ENCODE peak calls at places on chromosomes 4 and X, in ten cellular contexts. One of them, this sample, is unnamed.

GRCh38 chr4:39565925-39566630 is 38.8 kb upstream of the UGDH start:
- DNase-seq in HL-60: no peak
- DNase-seq in fibroblast of pulmonary artery: peak; percentile 84
- DNase-seq in choroid plexus epithelial cell: peak; percentile 84
- DNase-seq in PC-3: peak; percentile 77
- DNase-seq in left lung: no peak
- DNase-seq in fibroblast of mammary gland: peak; percentile 94
- DNase-seq in Panc1: no peak
- DNase-seq in lung: no peak
- DNase-seq in coronary artery: no peak
- DNase-seq in this sample: no peak

GRCh38 chr4:10753326-10753725 is 68.8 kb upstream of the CLNK start:
- DNase-seq in PC-3: no peak
- DNase-seq in Panc1: no peak
- DNase-seq in fibroblast of pulmonary artery: peak; percentile 13
- DNase-seq in choroid plexus epithelial cell: peak; percentile 45
- DNase-seq in fibroblast of mammary gland: no peak
- DNase-seq in lung: no peak
- DNase-seq in coronary artery: no peak
- DNase-seq in left lung: no peak
- DNase-seq in HL-60: no peak
- DNase-seq in this sample: no peak

GRCh38 chrX:136228808-136229207 is 22.4 kb downstream of the MAP7D3 start:
- DNase-seq in left lung: no peak
- DNase-seq in lung: no peak
- DNase-seq in fibroblast of pulmonary artery: no peak
- DNase-seq in coronary artery: no peak
- DNase-seq in choroid plexus epithelial cell: no peak
- DNase-seq in fibroblast of mammary gland: no peak
- DNase-seq in PC-3: no peak
- DNase-seq in HL-60: no peak
- DNase-seq in Panc1: no peak
- DNase-seq in this sample: no peak

GRCh38 chr4:145732416-145732815 is 52.5 kb downstream of the C4orf51 start:
- DNase-seq in HL-60: no peak
- DNase-seq in PC-3: peak; percentile 15
- DNase-seq in fibroblast of pulmonary artery: no peak
- DNase-seq in Panc1: no peak
- DNase-seq in coronary artery: no peak
- DNase-seq in left lung: no peak
- DNase-seq in lung: no peak
- DNase-seq in choroid plexus epithelial cell: no peak
- DNase-seq in fibroblast of mammary gland: no peak
- DNase-seq in this sample: no peak

GRCh38 chr4:17811078-17811603 is 362 bp downstream of the NCAPG start:
- DNase-seq in coronary artery: no peak
- DNase-seq in PC-3: no peak
- DNase-seq in fibroblast of pulmonary artery: no peak
- DNase-seq in choroid plexus epithelial cell: no peak
- DNase-seq in lung: peak; percentile 31
- DNase-seq in left lung: peak; percentile 47
- DNase-seq in Panc1: no peak
- DNase-seq in HL-60: no peak
- DNase-seq in fibroblast of mammary gland: peak; percentile 23
- DNase-seq in this sample: no peak

GRCh38 chrX:47179928-47180255 is 13.7 kb upstream of the UBA1 start:
- DNase-seq in fibroblast of mammary gland: no peak
- DNase-seq in left lung: peak; percentile 15
- DNase-seq in Panc1: no peak
- DNase-seq in lung: no peak
- DNase-seq in fibroblast of pulmonary artery: no peak
- DNase-seq in choroid plexus epithelial cell: no peak
- DNase-seq in HL-60: no peak
- DNase-seq in coronary artery: no peak
- DNase-seq in PC-3: no peak
- DNase-seq in this sample: no peak

GRCh38 chrX:118562574-118563164 is 67.1 kb downstream of the DOCK11 start:
- DNase-seq in left lung: no peak
- DNase-seq in PC-3: no peak
- DNase-seq in fibroblast of pulmonary artery: peak; percentile 56
- DNase-seq in HL-60: no peak
- DNase-seq in coronary artery: no peak
- DNase-seq in Panc1: no peak
- DNase-seq in choroid plexus epithelial cell: peak; percentile 41
- DNase-seq in lung: no peak
- DNase-seq in fibroblast of mammary gland: no peak
- DNase-seq in this sample: no peak

GRCh38 chr4:85370400-85371032 is 104.4 kb upstream of the ARHGAP24 start:
- DNase-seq in HL-60: peak; percentile 18
- DNase-seq in Panc1: peak; percentile 35
- DNase-seq in choroid plexus epithelial cell: peak; percentile 65
- DNase-seq in coronary artery: no peak
- DNase-seq in fibroblast of mammary gland: peak; percentile 63
- DNase-seq in fibroblast of pulmonary artery: peak; percentile 64
- DNase-seq in left lung: no peak
- DNase-seq in PC-3: peak; percentile 49
- DNase-seq in lung: no peak
- DNase-seq in this sample: no peak

GRCh38 chr4:169272265-169272886 is 1.6 kb upstream of the SH3RF1 start:
- DNase-seq in coronary artery: no peak
- DNase-seq in choroid plexus epithelial cell: peak; percentile 83
- DNase-seq in PC-3: peak; percentile 71
- DNase-seq in lung: no peak
- DNase-seq in fibroblast of pulmonary artery: peak; percentile 59
- DNase-seq in fibroblast of mammary gland: peak; percentile 63
- DNase-seq in Panc1: no peak
- DNase-seq in HL-60: no peak
- DNase-seq in left lung: no peak
- DNase-seq in this sample: no peak

GRCh38 chr4:26055855-26056254 is 141.8 kb downstream of the SMIM20 start:
- DNase-seq in PC-3: peak; percentile 3
- DNase-seq in lung: no peak
- DNase-seq in Panc1: no peak
- DNase-seq in choroid plexus epithelial cell: no peak
- DNase-seq in coronary artery: no peak
- DNase-seq in left lung: no peak
- DNase-seq in HL-60: no peak
- DNase-seq in fibroblast of pulmonary artery: no peak
- DNase-seq in fibroblast of mammary gland: no peak
- DNase-seq in this sample: no peak

GRCh38 chr4:73161527-73162185 is 92.1 kb upstream of the COX18 start:
- DNase-seq in lung: no peak
- DNase-seq in HL-60: no peak
- DNase-seq in coronary artery: no peak
- DNase-seq in PC-3: peak; percentile 8
- DNase-seq in left lung: no peak
- DNase-seq in choroid plexus epithelial cell: no peak
- DNase-seq in fibroblast of mammary gland: no peak
- DNase-seq in Panc1: no peak
- DNase-seq in fibroblast of pulmonary artery: peak; percentile 4
- DNase-seq in this sample: no peak

GRCh38 chr4:107600456-107600855 is 119.6 kb downstream of the PAPSS1 start:
- DNase-seq in PC-3: no peak
- DNase-seq in left lung: no peak
- DNase-seq in lung: no peak
- DNase-seq in Panc1: no peak
- DNase-seq in HL-60: no peak
- DNase-seq in fibroblast of pulmonary artery: peak; percentile 53
- DNase-seq in fibroblast of mammary gland: peak; percentile 5
- DNase-seq in choroid plexus epithelial cell: peak; percentile 47
- DNase-seq in coronary artery: no peak
- DNase-seq in this sample: no peak

GRCh38 chr4:78332974-78333373 is 218.6 kb upstream of the ANXA3 start:
- DNase-seq in choroid plexus epithelial cell: no peak
- DNase-seq in lung: no peak
- DNase-seq in left lung: no peak
- DNase-seq in Panc1: no peak
- DNase-seq in PC-3: no peak
- DNase-seq in HL-60: no peak
- DNase-seq in fibroblast of pulmonary artery: no peak
- DNase-seq in fibroblast of mammary gland: no peak
- DNase-seq in coronary artery: no peak
- DNase-seq in this sample: no peak

GRCh38 chrX:129961180-129962083 is 21.0 kb upstream of the BCORL1 start:
- DNase-seq in choroid plexus epithelial cell: no peak
- DNase-seq in HL-60: no peak
- DNase-seq in left lung: peak; percentile 77
- DNase-seq in fibroblast of pulmonary artery: no peak
- DNase-seq in coronary artery: no peak
- DNase-seq in lung: peak; percentile 63
- DNase-seq in PC-3: peak; percentile 81
- DNase-seq in Panc1: no peak
- DNase-seq in fibroblast of mammary gland: no peak
- DNase-seq in this sample: peak; percentile 22

GRCh38 chr4:71186257-71186565 is 152.6 kb upstream of the SLC4A4 start:
- DNase-seq in HL-60: no peak
- DNase-seq in choroid plexus epithelial cell: no peak
- DNase-seq in lung: no peak
- DNase-seq in PC-3: no peak
- DNase-seq in left lung: no peak
- DNase-seq in fibroblast of pulmonary artery: no peak
- DNase-seq in Panc1: no peak
- DNase-seq in coronary artery: no peak
- DNase-seq in fibroblast of mammary gland: no peak
- DNase-seq in this sample: no peak

GRCh38 chr4:71188951-71189350 is 149.9 kb upstream of the SLC4A4 start:
- DNase-seq in lung: no peak
- DNase-seq in HL-60: no peak
- DNase-seq in coronary artery: no peak
- DNase-seq in fibroblast of pulmonary artery: no peak
- DNase-seq in choroid plexus epithelial cell: no peak
- DNase-seq in left lung: no peak
- DNase-seq in fibroblast of mammary gland: no peak
- DNase-seq in Panc1: no peak
- DNase-seq in PC-3: no peak
- DNase-seq in this sample: no peak

GRCh38 chr4:71187399-71188196 is 151.2 kb upstream of the SLC4A4 start:
- DNase-seq in HL-60: no peak
- DNase-seq in Panc1: no peak
- DNase-seq in fibroblast of mammary gland: no peak
- DNase-seq in lung: peak; percentile 50
- DNase-seq in PC-3: peak; percentile 68
- DNase-seq in left lung: peak; percentile 45
- DNase-seq in fibroblast of pulmonary artery: no peak
- DNase-seq in coronary artery: no peak
- DNase-seq in choroid plexus epithelial cell: no peak
- DNase-seq in this sample: no peak

GRCh38 chr4:71188197-71188625 is 150.6 kb upstream of the SLC4A4 start:
- DNase-seq in Panc1: no peak
- DNase-seq in lung: no peak
- DNase-seq in choroid plexus epithelial cell: no peak
- DNase-seq in fibroblast of pulmonary artery: no peak
- DNase-seq in left lung: no peak
- DNase-seq in fibroblast of mammary gland: no peak
- DNase-seq in PC-3: no peak
- DNase-seq in HL-60: no peak
- DNase-seq in coronary artery: no peak
- DNase-seq in this sample: no peak

GRCh38 chr4:71186566-71187398 is 152.0 kb upstream of the SLC4A4 start:
- DNase-seq in fibroblast of pulmonary artery: no peak
- DNase-seq in left lung: peak; percentile 62
- DNase-seq in coronary artery: peak; percentile 76
- DNase-seq in HL-60: no peak
- DNase-seq in fibroblast of mammary gland: no peak
- DNase-seq in PC-3: peak; percentile 52
- DNase-seq in Panc1: no peak
- DNase-seq in choroid plexus epithelial cell: peak; percentile 37
- DNase-seq in lung: peak; percentile 56
- DNase-seq in this sample: no peak
- H3K4me3 ChIP-seq in fibroblast of pulmonary artery: peak overlapping the region; percentile 65
- H3K4me3 ChIP-seq in left lung: peak overlapping the region; percentile 54
- H3K4me3 ChIP-seq in coronary artery: peak overlapping the region; percentile 71
- H3K4me3 ChIP-seq in HL-60: peak overlapping the region; percentile 40
- H3K4me3 ChIP-seq in fibroblast of mammary gland: peak overlapping the region; percentile 54
- H3K4me3 ChIP-seq in PC-3: peak overlapping the region; percentile 76
- H3K4me3 ChIP-seq in Panc1: peak overlapping the region; percentile 44
- H3K4me3 ChIP-seq in choroid plexus epithelial cell: peak overlapping the region; percentile 60
- H3K4me3 ChIP-seq in lung: peak overlapping the region; percentile 53
- H3K4me3 ChIP-seq in this sample: peak overlapping the region; percentile 18

GRCh38 chr4:128060130-128060619 is 937 bp upstream of the LARP1B start:
- DNase-seq in fibroblast of mammary gland: peak; percentile 36
- DNase-seq in fibroblast of pulmonary artery: peak; percentile 8
- DNase-seq in coronary artery: no peak
- DNase-seq in Panc1: no peak
- DNase-seq in choroid plexus epithelial cell: peak; percentile 26
- DNase-seq in left lung: no peak
- DNase-seq in PC-3: no peak
- DNase-seq in HL-60: no peak
- DNase-seq in lung: no peak
- DNase-seq in this sample: no peak

GRCh38 chr4:128060620-128061565 is at the start of gene LARP1B:
- DNase-seq in PC-3: peak; percentile 90
- DNase-seq in choroid plexus epithelial cell: peak; percentile 97
- DNase-seq in fibroblast of pulmonary artery: peak; percentile 97
- DNase-seq in fibroblast of mammary gland: peak; percentile 95
- DNase-seq in Panc1: no peak
- DNase-seq in lung: peak; percentile 96
- DNase-seq in HL-60: peak; percentile 66
- DNase-seq in coronary artery: peak; percentile 97
- DNase-seq in left lung: peak; percentile 97
- DNase-seq in this sample: peak; percentile 80

GRCh38 chr4:128056396-128056795 is 4.7 kb upstream of the LARP1B start:
- DNase-seq in fibroblast of pulmonary artery: no peak
- DNase-seq in lung: no peak
- DNase-seq in coronary artery: no peak
- DNase-seq in HL-60: no peak
- DNase-seq in left lung: no peak
- DNase-seq in PC-3: no peak
- DNase-seq in fibroblast of mammary gland: no peak
- DNase-seq in Panc1: no peak
- DNase-seq in choroid plexus epithelial cell: no peak
- DNase-seq in this sample: no peak

GRCh38 chr4:128061566-128062536 is 739 bp downstream of the LARP1B start:
- DNase-seq in fibroblast of mammary gland: peak; percentile 20
- DNase-seq in choroid plexus epithelial cell: peak; percentile 36
- DNase-seq in HL-60: no peak
- DNase-seq in lung: peak; percentile 68
- DNase-seq in left lung: peak; percentile 67
- DNase-seq in PC-3: peak; percentile 59
- DNase-seq in coronary artery: peak; percentile 78
- DNase-seq in Panc1: no peak
- DNase-seq in fibroblast of pulmonary artery: peak; percentile 34
- DNase-seq in this sample: no peak
- TF ChIP-seq CTCF in fibroblast of mammary gland: no peak
- TF ChIP-seq CTCF in choroid plexus epithelial cell: no peak
- TF ChIP-seq CTCF in HL-60: peak; percentile 3
- TF ChIP-seq CTCF in lung: no peak
- TF ChIP-seq CTCF in left lung: no peak
- TF ChIP-seq CTCF in PC-3: peak; percentile 13
- TF ChIP-seq CTCF in coronary artery: no peak
- TF ChIP-seq CTCF in Panc1: peak; percentile 33
- TF ChIP-seq CTCF in fibroblast of pulmonary artery: peak; percentile 6
- TF ChIP-seq CTCF in this sample: peak; percentile 19

GRCh38 chr4:54659213-54660144 is 1.7 kb downstream of the KIT start:
- DNase-seq in choroid plexus epithelial cell: peak; percentile 53
- DNase-seq in fibroblast of mammary gland: peak; percentile 25
- DNase-seq in HL-60: no peak
- DNase-seq in fibroblast of pulmonary artery: peak; percentile 28
- DNase-seq in Panc1: no peak
- DNase-seq in left lung: no peak
- DNase-seq in coronary artery: no peak
- DNase-seq in lung: no peak
- DNase-seq in PC-3: no peak
- DNase-seq in this sample: no peak
- H3K4me3 ChIP-seq in choroid plexus epithelial cell: peak overlapping the region; percentile 58
- H3K4me3 ChIP-seq in fibroblast of mammary gland: peak overlapping the region; percentile 44
- H3K4me3 ChIP-seq in HL-60: peak overlapping the region; percentile 45
- H3K4me3 ChIP-seq in fibroblast of pulmonary artery: peak overlapping the region; percentile 55
- H3K4me3 ChIP-seq in Panc1: peak overlapping the region; percentile 45
- H3K4me3 ChIP-seq in left lung: peak overlapping the region; percentile 38
- H3K4me3 ChIP-seq in coronary artery: peak overlapping the region; percentile 71
- H3K4me3 ChIP-seq in lung: peak overlapping the region; percentile 47
- H3K4me3 ChIP-seq in PC-3: peak overlapping the region; percentile 60
- H3K4me3 ChIP-seq in this sample: no peak overlapping the region

GRCh38 chr4:27666943-27667342 is 806.3 kb downstream of the STIM2 start:
- DNase-seq in PC-3: peak; percentile 39
- DNase-seq in HL-60: no peak
- DNase-seq in lung: no peak
- DNase-seq in choroid plexus epithelial cell: peak; percentile 4
- DNase-seq in Panc1: no peak
- DNase-seq in left lung: no peak
- DNase-seq in fibroblast of mammary gland: peak; percentile 22
- DNase-seq in coronary artery: no peak
- DNase-seq in fibroblast of pulmonary artery: no peak
- DNase-seq in this sample: no peak
- TF ChIP-seq CTCF in PC-3: peak; percentile 48
- TF ChIP-seq CTCF in HL-60: no peak
- TF ChIP-seq CTCF in lung: no peak
- TF ChIP-seq CTCF in choroid plexus epithelial cell: no peak
- TF ChIP-seq CTCF in Panc1: peak; percentile 23
- TF ChIP-seq CTCF in left lung: no peak
- TF ChIP-seq CTCF in fibroblast of mammary gland: peak; percentile 6
- TF ChIP-seq CTCF in coronary artery: no peak
- TF ChIP-seq CTCF in fibroblast of pulmonary artery: no peak
- TF ChIP-seq CTCF in this sample: no peak